ENCODE peak calls at places on chromosomes 12 and 14, in four cellular contexts. X is fibroblast of the aortic adventitia, L is NCI-H1092 treated with DMSO at 0.1 percent for 48 hours, T is nephron progenitor cell. U is an unnamed sample.

GRCh38 chr12:95118138-95118787 is 44.8 kb upstream of the NR2C1 start:
- DNase-seq in L (no peak), T (no peak), X (peak; percentile 93), U (no peak)

GRCh38 chr14:29681308-29681707 is 246.3 kb downstream of the PRKD1 start:
- DNase-seq in T (no peak), X (no peak), L (no peak), U (no peak)

GRCh38 chr14:84131924-84132323 is 1398.0 kb upstream of the FLRT2 start:
- DNase-seq in X (no peak), T (no peak), L (no peak), U (no peak)

GRCh38 chr12:92297405-92297804 is 151.8 kb upstream of the BTG1 start:
- DNase-seq in L (no peak), T (no peak), X (no peak), U (no peak)

GRCh38 chr14:30114051-30114450 is 186.4 kb upstream of the PRKD1 start:
- DNase-seq in X (no peak), L (no peak), T (no peak), U (no peak)

GRCh38 chr14:29654910-29655590 is 272.6 kb downstream of the PRKD1 start:
- DNase-seq in L (no peak), T (no peak), X (peak; percentile 32), U (no peak)

GRCh38 chr14:54894995-54895394 is 7.6 kb downstream of the GCH1 start:
- DNase-seq in L (no peak), X (peak; percentile 16), T (no peak), U (no peak)

GRCh38 chr14:95514131-95515079 is 2.0 kb downstream of the SYNE3 start:
- DNase-seq in X (no peak), L (peak; percentile 14), T (no peak), U (no peak)

GRCh38 chr14:94098359-94098758 is 12.2 kb upstream of the IFI27 start:
- DNase-seq in L (no peak), X (peak; percentile 51), T (no peak), U (no peak)

GRCh38 chr12:29043069-29043468 is 106.0 kb upstream of the FAR2 start:
- DNase-seq in T (no peak), L (no peak), X (no peak), U (no peak)

GRCh38 chr12:86122846-86123468 is 133.2 kb downstream of the MGAT4C start:
- DNase-seq in X (no peak), T (no peak), L (no peak), U (no peak)

GRCh38 chr14:96745500-96746051 is 51.6 kb upstream of the VRK1 start:
- DNase-seq in T (no peak), X (no peak), L (no peak), U (no peak)

GRCh38 chr12:79344855-79345840 is 345.6 kb downstream of the PAWR start:
- DNase-seq in X (peak; percentile 34), L (peak; percentile 50), T (peak; percentile 35), U (no peak)

GRCh38 chr12:131979606-131980005 is 29.9 kb downstream of the EP400 start:
- DNase-seq in T (no peak), X (no peak), L (no peak), U (no peak)

GRCh38 chr12:107393043-107393725 is 292.4 kb upstream of the PWP1 start:
- DNase-seq in T (no peak), X (no peak), L (no peak), U (no peak)

GRCh38 chr14:101876539-101876938 is 87.8 kb upstream of the DYNC1H1 start:
- DNase-seq in L (no peak), T (no peak), X (peak; percentile 53), U (no peak)

GRCh38 chr12:112183591-112184021 is 58.2 kb downstream of the TRAFD1 start:
- DNase-seq in T (no peak), L (no peak), X (no peak), U (no peak)

GRCh38 chr14:83632375-83632774 is 1897.6 kb upstream of the FLRT2 start:
- DNase-seq in T (no peak), L (peak; percentile 17), X (no peak), U (no peak)

GRCh38 chr12:28051516-28052456 is 79.3 kb upstream of the PTHLH start:
- DNase-seq in L (no peak), X (peak; percentile 93), T (no peak), U (no peak)

GRCh38 chr12:92185052-92185451 is 39.4 kb upstream of the BTG1 start:
- DNase-seq in L (no peak), X (no peak), T (no peak), U (no peak)

GRCh38 chr12:23781118-23781517 is 168.4 kb downstream of the SOX5 start:
- DNase-seq in T (no peak), L (no peak), X (no peak), U (no peak)

GRCh38 chr14:44759263-44759662 is 202.5 kb downstream of the KLHL28 start:
- DNase-seq in X (peak; percentile 51), L (no peak), T (no peak), U (no peak)

GRCh38 chr14:26594148-26594547 is 3.7 kb downstream of the NOVA1 start:
- DNase-seq in T (no peak), X (peak; percentile 11), L (no peak), U (no peak)

GRCh38 chr14:50531595-50532501 is 521 bp downstream of the MAP4K5 start:
- DNase-seq in T (peak; percentile 66), X (peak; percentile 31), L (peak; percentile 70), U (no peak)

GRCh38 chr12:76820888-76821482 is 57.1 kb downstream of the ZDHHC17 start:
- DNase-seq in T (peak; percentile 18), X (peak; percentile 52), L (no peak), U (no peak)

GRCh38 chr12:53806689-53807088 is 54.9 kb upstream of the CISTR start:
- DNase-seq in T (no peak), X (peak; percentile 51), L (no peak), U (no peak)

GRCh38 chr14:35400707-35401421 is 3.7 kb downstream of the NFKBIA start:
- DNase-seq in X (peak; percentile 28), T (no peak), L (no peak), U (no peak)

GRCh38 chr12:107415834-107416233 is 269.8 kb upstream of the PWP1 start:
- DNase-seq in L (no peak), X (no peak), T (no peak), U (no peak)

GRCh38 chr12:106774808-106775524 is 484 bp downstream of the RIC8B start:
- DNase-seq in L (no peak), T (no peak), X (no peak), U (no peak)

GRCh38 chr12:98438826-98439225 is 76.6 kb upstream of the TMPO start:
- DNase-seq in X (no peak), L (no peak), T (no peak), U (no peak)

GRCh38 chr14:100137173-100137572 is 22.3 kb downstream of the DEGS2 start:
- DNase-seq in T (no peak), X (no peak), L (no peak), U (no peak)

GRCh38 chr14:90301580-90302181 is 30.1 kb downstream of the NRDE2 start:
- DNase-seq in X (peak; percentile 82), L (peak; percentile 54), T (no peak), U (no peak)

GRCh38 chr14:80996049-80996901 is 40.9 kb downstream of the TSHR start:
- DNase-seq in X (peak; percentile 90), L (peak; percentile 78), T (peak; percentile 12), U (peak; percentile 25)

GRCh38 chr12:88529531-88530488 is 50.5 kb downstream of the KITLG start:
- DNase-seq in X (peak; percentile 71), T (no peak), L (peak; percentile 84), U (no peak)

GRCh38 chr12:12379831-12380730 is 23.2 kb downstream of the BORCS5 start:
- DNase-seq in T (no peak), L (no peak), X (peak; percentile 44), U (no peak)

GRCh38 chr14:104395276-104395675 is 184.3 kb upstream of the C14orf180 start:
- DNase-seq in X (no peak), T (no peak), L (no peak), U (no peak)

U was measured in amygdala.